ENCODE peak calls at places on chromosomes 5 and 9, in nine cellular contexts. W, Y, V, G, U, T, C, Q and X are unnamed samples. For H3K9me3, the result is how much of the 10 kb centered on the place peaks cover.

GRCh38 chr5:68333649-68334549 is 118.3 kb downstream of the PIK3R1 start:
- DNase-seq in G (peak), T (peak), Q (no peak), Y (peak), W (no peak), C (no peak), U (no peak), V (no peak), X (no peak)

GRCh38 chr9:83056180-83056579 is 6.8 kb downstream of the RASEF start:
- DNase-seq in W (no peak), T (no peak), Y (no peak), C (no peak), U (no peak), G (no peak), Q (no peak), V (no peak), X (no peak)

GRCh38 chr5:33738967-33739366 is 152.8 kb downstream of the ADAMTS12 start:
- DNase-seq in W (no peak), U (no peak), Y (no peak), Q (no peak), V (no peak), C (no peak), T (no peak), G (no peak), X (no peak)

GRCh38 chr9:3999706-4000105 is 300.2 kb downstream of the GLIS3 start:
- DNase-seq in T (no peak), Q (no peak), U (no peak), C (no peak), G (no peak), W (no peak), V (no peak), Y (no peak), X (no peak)

GRCh38 chr5:5154733-5155132 is 14.6 kb downstream of the ADAMTS16 start:
- DNase-seq in U (no peak), G (no peak), Q (no peak), T (no peak), W (no peak), V (no peak), Y (no peak), C (no peak), X (no peak)

GRCh38 chr9:38227656-38228055 is 158.6 kb upstream of the SHB start:
- DNase-seq in T (no peak), Q (no peak), Y (peak), C (no peak), V (no peak), G (no peak), W (no peak), U (no peak), X (no peak)

GRCh38 chr5:179327026-179327735 is 18.1 kb downstream of the ADAMTS2 start:
- DNase-seq in Q (no peak), T (no peak), V (no peak), C (no peak), G (no peak), Y (no peak), U (no peak), W (peak), X (no peak)

GRCh38 chr5:15026011-15026481 is 154.5 kb upstream of the ANKH start:
- DNase-seq in W (no peak), V (no peak), U (no peak), Y (peak), C (no peak), T (no peak), Q (no peak), G (no peak), X (no peak)

GRCh38 chr9:117218951-117219350 is 195.9 kb downstream of the ASTN2 start:
- DNase-seq in C (no peak), Y (no peak), G (no peak), V (no peak), U (no peak), T (no peak), W (no peak), Q (no peak), X (no peak)

GRCh38 chr5:119943148-119943547 is 313.8 kb downstream of the FAM170A start:
- DNase-seq in W (no peak), T (peak), G (peak), V (no peak), U (no peak), Q (no peak), Y (peak), C (no peak), X (no peak)

GRCh38 chr9:89667730-89668129 is 62.9 kb downstream of the GADD45G start:
- DNase-seq in C (no peak), U (no peak), W (no peak), T (no peak), Y (no peak), Q (peak), G (no peak), V (no peak), X (no peak)

GRCh38 chr5:12360218-12360617 is 456.0 kb upstream of the CTNND2 start:
- DNase-seq in G (no peak), T (no peak), Q (no peak), C (no peak), U (no peak), W (no peak), V (no peak), Y (no peak), X (no peak)

GRCh38 chr5:32505718-32506117 is 61.2 kb upstream of the ZFR start:
- DNase-seq in W (peak), G (peak), V (no peak), U (no peak), T (no peak), C (no peak), Y (peak), Q (no peak), X (no peak)

GRCh38 chr5:170896779-170897178 is 35.0 kb downstream of the RANBP17 start:
- DNase-seq in C (peak), Q (peak), W (no peak), V (no peak), U (peak), T (no peak), Y (peak), G (peak), X (no peak)

GRCh38 chr5:177512736-177513380 is 3.2 kb upstream of the DOK3 start:
- DNase-seq in T (no peak), G (no peak), Q (no peak), U (no peak), Y (no peak), W (no peak), C (no peak), V (no peak), X (no peak)

GRCh38 chr5:17180330-17180843 is 37.0 kb upstream of the BASP1 start:
- DNase-seq in C (no peak), U (no peak), V (no peak), W (no peak), Q (no peak), G (no peak), T (no peak), Y (no peak), X (no peak)

GRCh38 chr5:174083041-174083827 is 37.7 kb downstream of the NSG2 start:
- DNase-seq in G (no peak), W (no peak), V (no peak), C (no peak), Y (peak), U (no peak), Q (no peak), T (no peak), X (no peak)

GRCh38 chr9:115540091-115540490 is 422.1 kb upstream of the TNC start:
- DNase-seq in C (no peak), V (no peak), Y (peak), W (no peak), Q (no peak), T (no peak), G (peak), U (no peak), X (no peak)

GRCh38 chr9:92775466-92775865 is 10.8 kb upstream of the BICD2 start:
- DNase-seq in G (no peak), Y (no peak), W (no peak), V (no peak), U (no peak), C (no peak), T (no peak), Q (no peak), X (no peak)

GRCh38 chr9:131951905-131952304 is 127.8 kb downstream of the MED27 start:
- DNase-seq in G (peak), V (peak), W (peak), Q (peak), T (no peak), C (no peak), U (peak), Y (peak), X (no peak)

GRCh38 chr5:18397393-18397792 is 763.1 kb downstream of the TAF11L14 start:
- DNase-seq in G (peak), W (no peak), Q (no peak), T (no peak), V (no peak), C (no peak), U (no peak), Y (no peak), X (no peak)

GRCh38 chr5:180847053-180847452 is 14.0 kb downstream of the ZFP62 start:
- DNase-seq in G (no peak), U (no peak), V (no peak), Q (no peak), W (no peak), Y (no peak), C (no peak), T (no peak), X (no peak)
- H3K9me3 ChIP-seq in G (under half), U (under half), V (under half), Q (under half), W (under half), Y (under half), C (half or more), T (under half), X (under half)

DNA sequence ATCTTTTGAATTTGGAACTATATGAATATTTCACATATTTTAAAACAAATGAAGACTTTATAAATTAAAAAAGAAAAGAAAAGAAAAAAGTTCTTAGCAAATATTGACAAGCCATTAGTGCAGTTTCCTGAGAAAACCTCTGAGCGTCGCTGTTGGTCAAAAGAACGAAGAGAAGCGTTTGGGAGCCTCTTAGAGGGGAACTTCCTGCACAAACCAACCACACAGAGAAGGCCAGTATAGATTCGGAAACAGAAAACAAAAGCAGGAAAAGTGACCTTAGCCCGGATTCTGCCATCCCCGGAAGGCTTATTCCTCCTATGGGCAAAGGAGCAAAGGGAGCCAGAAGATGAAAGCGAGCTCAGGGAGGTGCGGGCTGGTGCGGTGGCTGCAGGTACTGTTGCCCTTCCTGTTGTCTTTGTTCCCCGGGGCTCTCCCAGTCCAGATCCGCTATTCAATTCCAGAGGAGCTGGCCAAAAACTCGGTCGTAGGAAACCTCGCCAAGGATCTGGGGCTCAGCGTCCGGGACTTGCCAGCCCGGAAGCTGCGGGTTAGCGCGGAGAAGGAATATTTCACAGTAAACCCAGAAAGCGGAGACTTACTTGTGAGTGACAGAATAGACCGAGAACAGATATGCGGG is at the start of gene PCDHGB2:
- DNase-seq in W (no peak), U (no peak), T (peak), V (no peak), Y (peak), C (peak), Q (no peak), G (peak), X (no peak)
- H3K9me3 ChIP-seq in W (under half), U (under half), T (under half), V (under half), Y (under half), C (under half), Q (half or more), G (half or more), X (under half)

DNA sequence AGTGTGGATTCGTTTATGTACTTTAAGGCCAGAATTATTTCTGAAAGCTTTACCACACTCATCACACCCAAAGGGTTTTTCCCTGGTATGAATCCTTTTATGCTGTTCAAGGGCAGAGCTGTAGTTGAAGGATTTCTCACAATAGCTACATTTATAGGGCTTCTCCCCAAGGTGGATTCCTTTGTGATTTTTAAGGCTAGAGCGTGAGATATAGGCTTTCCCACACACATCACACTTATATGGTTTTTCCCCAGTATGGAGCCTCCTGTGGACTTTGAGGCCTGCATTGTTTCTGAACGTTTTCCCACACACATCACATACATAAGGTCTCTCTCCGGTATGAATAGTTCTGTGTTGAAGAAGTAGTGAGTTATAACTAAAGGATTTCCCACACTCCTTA is 11.2 kb downstream of the ZFP62 start:
- DNase-seq in U (no peak), Y (no peak), T (no peak), G (no peak), Q (no peak), V (no peak), C (no peak), W (no peak), X (no peak)
- H3K9me3 ChIP-seq in U (under half), Y (under half), T (under half), G (under half), Q (under half), V (under half), C (half or more), W (under half), X (under half)

GRCh38 chr5:176425138-176425537 is 8.8 kb upstream of the CLTB start:
- DNase-seq in Q (no peak), U (no peak), G (no peak), Y (peak), W (no peak), V (no peak), T (no peak), C (no peak), X (no peak)

GRCh38 chr5:176420086-176420485 is 3.7 kb upstream of the CLTB start:
- DNase-seq in U (no peak), T (no peak), W (no peak), Y (no peak), G (no peak), V (no peak), Q (no peak), C (no peak), X (no peak)

GRCh38 chr5:176424181-176424580 is 7.8 kb upstream of the CLTB start:
- DNase-seq in V (no peak), Q (no peak), Y (no peak), C (no peak), T (no peak), U (no peak), W (no peak), G (no peak), X (no peak)

GRCh38 chr5:176418251-176418650 is 1.9 kb upstream of the CLTB start:
- DNase-seq in C (no peak), W (no peak), T (no peak), V (no peak), G (no peak), Q (no peak), Y (peak), U (no peak), X (no peak)

GRCh38 chr5:176420972-176421544 is 4.7 kb upstream of the CLTB start:
- DNase-seq in T (no peak), G (no peak), C (no peak), W (no peak), V (no peak), Q (no peak), U (no peak), Y (no peak), X (no peak)
- H3K9me3 ChIP-seq in T (under half), G (under half), C (under half), W (under half), V (under half), Q (under half), U (under half), Y (under half), X (under half)

GRCh38 chr9:137705443-137705863 is 86.6 kb downstream of the EHMT1 start:
- DNase-seq in W (no peak), C (no peak), U (no peak), Q (no peak), V (no peak), T (no peak), Y (no peak), G (no peak), X (no peak)

GRCh38 chr9:137705906-137706305 is 87.1 kb downstream of the EHMT1 start:
- DNase-seq in C (no peak), V (no peak), G (no peak), W (no peak), Y (no peak), T (no peak), Q (no peak), U (no peak), X (no peak)

GRCh38 chr9:137702615-137703379 is 84.0 kb downstream of the EHMT1 start:
- DNase-seq in Q (no peak), C (no peak), Y (no peak), V (no peak), U (no peak), G (no peak), T (no peak), W (no peak), X (no peak)

GRCh38 chr9:137700911-137701310 is 82.1 kb downstream of the EHMT1 start:
- DNase-seq in U (no peak), G (no peak), C (no peak), Y (no peak), T (no peak), V (no peak), Q (no peak), W (no peak), X (no peak)

GRCh38 chr9:137703842-137704508 is 85.2 kb downstream of the EHMT1 start:
- DNase-seq in Y (no peak), C (no peak), V (no peak), G (no peak), T (no peak), U (no peak), W (no peak), Q (no peak), X (no peak)
- H3K9me3 ChIP-seq in Y (under half), C (under half), V (under half), G (under half), T (under half), U (under half), W (under half), Q (under half), X (under half)

GRCh38 chr5:27474395-27474794 is 436.0 kb upstream of the CDH9 start:
- DNase-seq in U (no peak), Y (no peak), Q (no peak), W (no peak), V (no peak), T (no peak), C (no peak), G (peak), X (no peak)
- H3K9me3 ChIP-seq in U (under half), Y (under half), Q (under half), W (under half), V (under half), T (under half), C (under half), G (under half), X (under half)

GRCh38 chr5:13382232-13382631 is 562.3 kb downstream of the DNAH5 start:
- DNase-seq in W (no peak), C (no peak), Y (no peak), T (no peak), G (no peak), V (no peak), U (no peak), Q (no peak), X (no peak)

DNA sequence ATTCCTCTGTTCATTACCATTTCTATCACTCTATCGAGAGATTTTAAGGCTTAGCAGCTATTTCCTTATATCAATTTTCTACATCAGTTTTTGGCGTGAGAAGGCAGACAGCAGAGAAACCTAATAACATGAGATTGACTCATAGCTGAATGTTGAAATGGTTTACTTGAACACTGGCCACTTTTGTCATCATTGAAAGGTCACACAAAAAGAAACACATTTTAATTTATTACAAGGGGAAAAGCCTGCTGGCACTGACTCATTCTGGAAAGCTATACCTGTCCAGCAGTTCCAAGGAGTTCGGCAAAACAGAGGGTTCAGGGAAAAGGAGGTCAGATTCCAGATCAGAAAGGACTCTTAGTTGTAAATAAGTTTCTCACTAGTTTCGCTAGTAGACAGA is 566.4 kb downstream of the DNAH5 start:
- DNase-seq in W (no peak), C (no peak), T (no peak), Q (no peak), Y (peak), V (no peak), G (no peak), U (no peak), X (no peak)
- H3K9me3 ChIP-seq in W (under half), C (under half), T (under half), Q (under half), Y (under half), V (under half), G (under half), U (under half), X (under half)